ENCODE peak calls at places on chromosomes 3 and 15, in five cellular contexts. One of them, this sample, is unnamed.

GRCh38 chr15:65370885-65371284 is 6.9 kb downstream of the IGDCC3 start:
- DNase-seq in HFF-Myc: no peak
- DNase-seq in A549: no peak
- DNase-seq in progenitor cell of endocrine pancreas: no peak
- DNase-seq in fibroblast of mammary gland: no peak
- DNase-seq in this sample: no peak

GRCh38 chr15:41583795-41584194 is 24.8 kb downstream of the TYRO3 start:
- DNase-seq in fibroblast of mammary gland: no peak
- DNase-seq in A549: no peak
- DNase-seq in progenitor cell of endocrine pancreas: no peak
- DNase-seq in HFF-Myc: no peak
- DNase-seq in this sample: no peak

GRCh38 chr3:100042577-100042981 is 71.7 kb downstream of the FILIP1L start:
- DNase-seq in fibroblast of mammary gland: peak
- DNase-seq in progenitor cell of endocrine pancreas: no peak
- DNase-seq in HFF-Myc: no peak
- DNase-seq in A549: no peak
- DNase-seq in this sample: no peak

GRCh38 chr3:6806991-6807390 is 53.9 kb upstream of the GRM7 start:
- DNase-seq in A549: no peak
- DNase-seq in HFF-Myc: no peak
- DNase-seq in fibroblast of mammary gland: no peak
- DNase-seq in progenitor cell of endocrine pancreas: no peak
- DNase-seq in this sample: no peak

GRCh38 chr15:95377251-95377852 is 953.1 kb upstream of the NR2F2 start:
- DNase-seq in fibroblast of mammary gland: no peak
- DNase-seq in A549: no peak
- DNase-seq in HFF-Myc: no peak
- DNase-seq in progenitor cell of endocrine pancreas: no peak
- DNase-seq in this sample: no peak

GRCh38 chr3:139930201-139930600 is 4.8 kb upstream of the CLSTN2 start:
- DNase-seq in progenitor cell of endocrine pancreas: no peak
- DNase-seq in A549: no peak
- DNase-seq in HFF-Myc: no peak
- DNase-seq in fibroblast of mammary gland: no peak
- DNase-seq in this sample: no peak

GRCh38 chr3:142495103-142495502 is 47.3 kb upstream of the XRN1 start:
- DNase-seq in progenitor cell of endocrine pancreas: no peak
- DNase-seq in fibroblast of mammary gland: peak
- DNase-seq in A549: no peak
- DNase-seq in HFF-Myc: no peak
- DNase-seq in this sample: no peak

GRCh38 chr3:197168063-197168462 is 130.3 kb downstream of the DLG1 start:
- DNase-seq in fibroblast of mammary gland: no peak
- DNase-seq in A549: no peak
- DNase-seq in progenitor cell of endocrine pancreas: no peak
- DNase-seq in HFF-Myc: no peak
- DNase-seq in this sample: no peak

GRCh38 chr3:88767746-88768145 is 339.7 kb upstream of the EPHA3 start:
- DNase-seq in A549: no peak
- DNase-seq in fibroblast of mammary gland: no peak
- DNase-seq in HFF-Myc: no peak
- DNase-seq in progenitor cell of endocrine pancreas: no peak
- DNase-seq in this sample: no peak

GRCh38 chr3:38348903-38349302 is 2.3 kb downstream of the XYLB start:
- DNase-seq in fibroblast of mammary gland: peak
- DNase-seq in A549: no peak
- DNase-seq in HFF-Myc: no peak
- DNase-seq in progenitor cell of endocrine pancreas: no peak
- DNase-seq in this sample: no peak

DNA sequence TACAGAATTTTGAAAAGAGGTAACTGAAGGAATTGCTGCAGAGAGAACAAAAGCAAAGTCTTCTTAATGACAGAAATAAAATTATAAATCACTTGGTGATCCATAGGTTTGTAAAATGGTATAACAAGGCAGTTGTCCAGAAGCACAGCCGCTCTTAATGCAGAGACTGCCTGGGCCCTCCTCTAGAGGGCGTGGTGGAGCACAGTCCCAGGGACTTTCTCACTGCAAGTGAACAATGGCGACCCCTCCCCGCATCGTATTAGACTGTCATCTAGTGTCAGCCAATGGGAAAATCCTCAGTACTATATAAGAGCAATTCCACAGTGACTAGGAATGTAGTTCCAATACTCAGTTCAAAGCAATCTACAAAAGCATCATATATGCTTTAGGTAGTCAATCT is 26.4 kb upstream of the ZBED2 start:
- DNase-seq in A549: no peak
- DNase-seq in fibroblast of mammary gland: no peak
- DNase-seq in HFF-Myc: no peak
- DNase-seq in progenitor cell of endocrine pancreas: no peak
- DNase-seq in this sample: no peak
- TF ChIP-seq CTCF in A549: peak
- TF ChIP-seq CTCF in fibroblast of mammary gland: peak
- TF ChIP-seq CTCF in HFF-Myc: peak
- TF ChIP-seq CTCF in progenitor cell of endocrine pancreas: peak
- TF ChIP-seq CTCF in this sample: no peak

DNA sequence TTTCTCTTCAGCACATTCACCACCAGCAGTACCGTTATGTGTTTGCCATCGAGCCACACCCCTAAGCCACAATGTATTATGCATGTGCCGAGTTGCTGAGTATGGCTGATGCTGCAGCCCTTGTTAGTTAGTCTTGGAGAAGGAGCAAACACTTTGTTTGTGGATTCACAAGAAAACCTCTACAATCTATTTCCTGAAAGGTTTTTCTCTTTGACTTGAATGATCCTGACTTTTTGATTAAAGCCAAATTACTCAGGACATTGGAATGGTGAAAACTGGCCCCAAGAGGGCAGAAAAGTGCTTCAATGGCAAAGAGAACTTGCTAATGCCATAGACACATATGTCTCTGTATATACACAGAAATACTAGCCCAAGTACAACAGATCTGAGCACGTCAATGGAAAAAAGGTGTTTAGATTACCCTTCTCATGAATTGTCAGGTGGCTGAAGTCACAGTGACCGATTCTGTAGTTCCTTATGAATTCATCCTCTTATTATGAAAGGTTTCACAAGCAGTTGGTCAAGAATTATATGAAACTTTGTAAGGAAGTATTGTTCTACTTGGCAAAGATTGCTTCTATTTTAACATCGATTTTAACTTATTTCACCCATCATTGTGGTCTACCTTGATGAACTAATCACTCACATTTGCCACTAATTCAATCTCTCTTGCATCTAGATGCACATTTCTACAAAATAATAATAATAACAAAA is 103.0 kb downstream of the P3H2 start:
- DNase-seq in A549: no peak
- DNase-seq in fibroblast of mammary gland: peak
- DNase-seq in progenitor cell of endocrine pancreas: no peak
- DNase-seq in HFF-Myc: no peak
- DNase-seq in this sample: no peak
- TF ChIP-seq CTCF in A549: peak
- TF ChIP-seq CTCF in fibroblast of mammary gland: peak
- TF ChIP-seq CTCF in progenitor cell of endocrine pancreas: peak
- TF ChIP-seq CTCF in HFF-Myc: peak
- TF ChIP-seq CTCF in this sample: no peak

GRCh38 chr3:12993022-12993622 is 80.1 kb downstream of the IQSEC1 start:
- DNase-seq in progenitor cell of endocrine pancreas: peak
- DNase-seq in fibroblast of mammary gland: no peak
- DNase-seq in HFF-Myc: no peak
- DNase-seq in A549: peak
- DNase-seq in this sample: no peak
- TF ChIP-seq CTCF in progenitor cell of endocrine pancreas: no peak
- TF ChIP-seq CTCF in fibroblast of mammary gland: no peak
- TF ChIP-seq CTCF in HFF-Myc: no peak
- TF ChIP-seq CTCF in A549: no peak
- TF ChIP-seq CTCF in this sample: no peak

DNA sequence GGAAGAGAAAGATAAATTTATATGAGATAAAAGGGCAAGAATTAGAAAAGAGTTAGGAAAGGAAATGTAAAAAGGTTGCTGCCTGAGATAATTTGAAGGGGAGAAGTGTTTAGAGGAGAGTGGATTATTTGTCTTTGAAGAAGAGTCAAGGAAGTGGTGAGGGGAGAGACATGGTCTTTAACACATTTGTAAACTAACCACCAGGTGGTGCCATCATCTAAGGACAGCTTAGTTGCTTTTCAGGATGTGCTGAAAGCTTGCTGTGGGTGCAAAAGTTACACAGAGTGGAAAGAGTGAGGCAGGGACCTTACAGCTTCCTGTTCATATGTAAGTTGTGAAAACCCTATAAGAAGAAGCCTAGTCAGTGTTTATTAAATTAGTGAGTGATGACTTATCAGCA is 114.1 kb upstream of the DNAJC19 start:
- DNase-seq in fibroblast of mammary gland: peak
- DNase-seq in progenitor cell of endocrine pancreas: no peak
- DNase-seq in A549: no peak
- DNase-seq in HFF-Myc: peak
- DNase-seq in this sample: no peak
- TF ChIP-seq CTCF in fibroblast of mammary gland: peak
- TF ChIP-seq CTCF in progenitor cell of endocrine pancreas: peak
- TF ChIP-seq CTCF in A549: no peak
- TF ChIP-seq CTCF in HFF-Myc: peak
- TF ChIP-seq CTCF in this sample: no peak

GRCh38 chr3:192422998-192423349 is 304.4 kb downstream of the FGF12 start:
- DNase-seq in A549: no peak
- DNase-seq in fibroblast of mammary gland: no peak
- DNase-seq in HFF-Myc: no peak
- DNase-seq in progenitor cell of endocrine pancreas: no peak
- DNase-seq in this sample: no peak
- TF ChIP-seq CTCF in A549: peak
- TF ChIP-seq CTCF in fibroblast of mammary gland: no peak
- TF ChIP-seq CTCF in HFF-Myc: no peak
- TF ChIP-seq CTCF in progenitor cell of endocrine pancreas: peak
- TF ChIP-seq CTCF in this sample: peak

DNA sequence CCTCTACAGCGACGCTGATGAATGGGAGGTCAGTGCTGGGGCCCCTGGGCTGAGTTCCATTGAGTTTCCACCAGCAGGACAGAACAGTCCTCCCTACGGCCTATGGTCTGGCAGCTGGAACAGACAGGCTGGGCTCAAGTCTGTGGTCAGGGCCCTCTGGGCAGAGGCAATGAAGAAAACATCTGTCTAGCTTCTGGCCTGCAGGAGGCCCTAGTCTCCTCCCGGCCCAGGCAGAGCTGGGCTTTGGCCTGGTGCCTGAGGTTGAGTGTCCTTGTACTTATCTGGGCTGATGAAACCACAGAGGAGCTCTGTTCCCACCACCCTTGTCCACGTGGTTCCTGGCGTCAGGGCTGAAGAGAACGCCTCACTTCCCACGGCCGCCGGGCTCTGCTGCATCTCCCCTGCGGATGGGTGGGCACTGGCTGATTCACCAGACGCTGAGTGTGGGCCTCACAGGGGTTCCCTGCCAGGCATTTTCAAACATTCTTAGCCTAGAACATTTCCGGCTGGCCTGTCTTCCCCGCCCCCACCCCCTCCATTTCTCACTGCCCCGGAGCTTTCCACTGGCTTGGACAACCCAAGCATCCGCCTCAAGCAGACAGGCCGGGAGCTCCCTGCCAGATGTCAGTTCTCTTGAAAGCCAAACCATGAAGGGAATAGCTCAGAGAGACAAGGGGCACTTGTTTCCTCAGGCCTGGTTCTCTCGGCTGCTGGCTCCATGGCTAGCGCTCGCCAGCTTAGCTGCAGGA is 20.3 kb downstream of the PPCDC start:
- DNase-seq in HFF-Myc: peak
- DNase-seq in fibroblast of mammary gland: peak
- DNase-seq in A549: no peak
- DNase-seq in progenitor cell of endocrine pancreas: no peak
- DNase-seq in this sample: peak
- TF ChIP-seq CTCF in HFF-Myc: peak
- TF ChIP-seq CTCF in fibroblast of mammary gland: peak
- TF ChIP-seq CTCF in A549: no peak
- TF ChIP-seq CTCF in progenitor cell of endocrine pancreas: no peak
- TF ChIP-seq CTCF in this sample: peak

GRCh38 chr15:90690585-90690984 is 26.6 kb upstream of the BLM start:
- DNase-seq in A549: no peak
- DNase-seq in progenitor cell of endocrine pancreas: no peak
- DNase-seq in fibroblast of mammary gland: no peak
- DNase-seq in HFF-Myc: no peak
- DNase-seq in this sample: no peak

GRCh38 chr15:90694987-90695386 is 22.2 kb upstream of the BLM start:
- DNase-seq in HFF-Myc: no peak
- DNase-seq in fibroblast of mammary gland: no peak
- DNase-seq in progenitor cell of endocrine pancreas: no peak
- DNase-seq in A549: no peak
- DNase-seq in this sample: no peak

GRCh38 chr15:90686435-90687218 is 30.5 kb upstream of the BLM start:
- DNase-seq in A549: no peak
- DNase-seq in HFF-Myc: no peak
- DNase-seq in fibroblast of mammary gland: no peak
- DNase-seq in progenitor cell of endocrine pancreas: no peak
- DNase-seq in this sample: no peak

GRCh38 chr15:90691982-90692773 is 25.0 kb upstream of the BLM start:
- DNase-seq in HFF-Myc: no peak
- DNase-seq in A549: no peak
- DNase-seq in progenitor cell of endocrine pancreas: no peak
- DNase-seq in fibroblast of mammary gland: no peak
- DNase-seq in this sample: no peak

DNA sequence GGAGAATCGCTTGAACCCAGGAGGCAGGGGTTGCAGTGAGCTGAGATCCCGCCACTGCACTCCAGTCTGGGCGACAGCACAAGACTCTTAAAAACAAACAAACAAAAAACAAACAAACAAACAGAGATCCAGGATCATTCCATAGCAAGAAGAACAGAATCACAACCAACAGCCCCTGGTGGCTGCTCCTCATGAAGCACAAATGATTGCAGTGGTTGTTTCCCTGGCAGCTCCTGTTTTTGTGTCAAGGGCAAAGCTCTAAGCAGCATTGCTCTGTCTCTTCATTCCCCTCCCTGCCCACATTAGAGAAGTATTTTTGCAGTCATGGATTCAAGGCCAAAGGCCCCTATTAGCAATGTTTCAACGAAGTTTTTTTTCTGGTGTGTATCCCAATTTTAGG is 25.8 kb upstream of the BLM start:
- DNase-seq in fibroblast of mammary gland: no peak
- DNase-seq in progenitor cell of endocrine pancreas: no peak
- DNase-seq in HFF-Myc: no peak
- DNase-seq in A549: no peak
- DNase-seq in this sample: no peak
- TF ChIP-seq CTCF in fibroblast of mammary gland: peak
- TF ChIP-seq CTCF in progenitor cell of endocrine pancreas: no peak
- TF ChIP-seq CTCF in HFF-Myc: no peak
- TF ChIP-seq CTCF in A549: no peak
- TF ChIP-seq CTCF in this sample: no peak